ENCODE peak calls at places on chromosome 7, in six cellular contexts. V is K562, G is HepG2, Q is A549, A is upper lobe of left lung, B is GM12878. F is an unnamed sample.

GRCh38 chr7:157738064-157738460 is 401.3 kb downstream of the DNAJB6 start:
- ATAC-seq in A (no peak), B (no peak), Q (peak; percentile 40), G (peak; percentile 48), V (no peak), F (peak; percentile 36)

GRCh38 chr7:24786941-24787340 is 29.7 kb upstream of the GSDME start:
- ATAC-seq in B (peak; percentile 78), G (no peak), V (peak; percentile 35), Q (peak; percentile 94), A (no peak), F (no peak)

GRCh38 chr7:82163586-82163985 is 280.0 kb downstream of the CACNA2D1 start:
- ATAC-seq in G (no peak), A (no peak), B (no peak), V (no peak), Q (no peak), F (no peak)

GRCh38 chr7:132337450-132338080 is 238.7 kb downstream of the PLXNA4 start:
- ATAC-seq in V (no peak), G (no peak), Q (no peak), B (no peak), A (no peak), F (no peak)

GRCh38 chr7:134669845-134670373 is 23.3 kb downstream of the BPGM start:
- ATAC-seq in G (no peak), Q (peak; percentile 94), A (peak; percentile 77), B (peak; percentile 69), V (peak; percentile 87), F (peak; percentile 43)

GRCh38 chr7:31699050-31699449 is 12.0 kb downstream of the PPP1R17 start:
- ATAC-seq in B (peak; percentile 55), V (no peak), G (no peak), A (no peak), Q (no peak), F (no peak)

GRCh38 chr7:11605749-11606148 is 226.2 kb downstream of the THSD7A start:
- ATAC-seq in B (no peak), Q (no peak), G (no peak), A (no peak), V (no peak), F (peak; percentile 69)

GRCh38 chr7:148712610-148713330 is 14.1 kb downstream of the CUL1 start:
- ATAC-seq in Q (no peak), B (peak; percentile 79), G (no peak), A (peak; percentile 71), V (peak; percentile 2), F (no peak)

GRCh38 chr7:140494877-140495276 is 15.6 kb upstream of the MKRN1 start:
- ATAC-seq in V (no peak), Q (no peak), A (no peak), B (no peak), G (peak; percentile 68), F (peak; percentile 51)

GRCh38 chr7:144468990-144469732 is 65.7 kb upstream of the NOBOX start:
- ATAC-seq in G (no peak), B (no peak), Q (no peak), V (no peak), A (peak; percentile 76), F (peak; percentile 50)

GRCh38 chr7:139043823-139044812 is 8.3 kb upstream of the ZC3HAV1L start:
- ATAC-seq in G (no peak), Q (peak; percentile 47), V (peak; percentile 93), A (no peak), B (peak; percentile 29), F (no peak)

GRCh38 chr7:23275906-23276305 is 23.2 kb upstream of the MALSU1 start:
- ATAC-seq in G (no peak), Q (no peak), A (no peak), B (no peak), V (no peak), F (no peak)

GRCh38 chr7:23272275-23272674 is 25.7 kb downstream of the GPNMB start:
- ATAC-seq in B (no peak), G (no peak), Q (no peak), V (no peak), A (no peak), F (no peak)

GRCh38 chr7:23276947-23277346 is 22.2 kb upstream of the MALSU1 start:
- ATAC-seq in B (peak; percentile 7), G (no peak), Q (no peak), V (peak; percentile 7), A (no peak), F (no peak)

GRCh38 chr7:23276381-23276780 is 22.8 kb upstream of the MALSU1 start:
- ATAC-seq in A (no peak), B (peak; percentile 37), G (peak; percentile 36), V (peak; percentile 62), Q (peak; percentile 20), F (no peak)

GRCh38 chr7:23273141-23273599 is 26.0 kb upstream of the MALSU1 start:
- ATAC-seq in Q (peak; percentile 97), B (peak; percentile 98), A (peak; percentile 94), G (peak; percentile 98), V (peak; percentile 96), F (peak; percentile 74)
- TF ChIP-seq POLR2A in Q (no peak), B (peak; percentile 39), A (no peak), G (no peak), V (no peak), F (no peak)

GRCh38 chr7:2981103-2981480 is 62.6 kb downstream of the CARD11 start:
- ATAC-seq in V (no peak), Q (no peak), A (no peak), B (no peak), G (no peak), F (no peak)
- H3K4me1 ChIP-seq in V (peaks cover 12% of the 10 kb centered on the region), Q (no peaks in the 10 kb centered on the region), A (peaks cover 16% of the 10 kb centered on the region), B (peaks cover 44% of the 10 kb centered on the region), G (peaks cover 5% of the 10 kb centered on the region), F (no peaks in the 10 kb centered on the region)

GRCh38 chr7:121529003-121529402 is 132.9 kb upstream of the FAM3C start:
- ATAC-seq in B (no peak), Q (no peak), G (no peak), V (no peak), A (no peak), F (no peak)

GRCh38 chr7:121521681-121522405 is 125.7 kb upstream of the FAM3C start:
- ATAC-seq in G (no peak), Q (no peak), A (no peak), B (peak; percentile 42), V (no peak), F (no peak)

GRCh38 chr7:121519548-121520521 is 123.7 kb upstream of the FAM3C start:
- ATAC-seq in B (peak; percentile 74), A (no peak), V (peak; percentile 59), Q (no peak), G (no peak), F (peak; percentile 56)

GRCh38 chr7:121530251-121531174 is 134.4 kb upstream of the FAM3C start:
- ATAC-seq in B (peak; percentile 98), Q (peak; percentile 74), G (peak; percentile 63), V (peak; percentile 68), A (peak; percentile 34), F (peak; percentile 50)

DNA sequence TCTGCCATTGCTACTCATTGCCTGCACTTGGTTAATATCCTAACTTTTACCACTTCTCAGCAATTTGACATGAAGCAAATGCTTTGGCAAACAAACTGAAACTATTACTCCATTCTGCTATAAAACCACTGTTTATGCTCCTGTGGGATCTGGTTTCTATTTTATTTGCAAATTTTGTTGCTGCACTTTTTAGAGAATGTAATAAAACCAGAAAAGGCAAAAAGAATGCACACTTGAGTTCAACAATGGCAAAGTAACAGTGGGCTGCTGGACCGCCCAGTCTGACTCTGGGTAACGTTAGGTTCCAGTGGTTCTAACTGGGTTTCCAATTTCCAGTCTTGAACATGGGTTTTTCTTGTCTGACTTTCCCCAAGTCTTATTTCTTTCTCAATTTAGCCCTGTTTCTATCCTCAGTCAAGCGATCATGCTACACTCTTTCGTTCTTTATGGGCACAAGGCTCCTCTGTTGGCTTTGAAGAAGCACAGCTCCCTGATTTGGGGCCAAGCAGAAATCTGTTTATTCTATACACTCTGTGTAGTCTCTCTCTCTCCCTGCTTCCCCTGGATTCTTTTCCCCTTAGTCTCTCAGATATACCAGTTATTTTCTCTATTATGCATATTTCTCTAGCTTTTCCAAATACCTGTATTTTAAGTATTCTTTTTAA is 129.2 kb upstream of the FAM3C start:
- ATAC-seq in V (no peak), G (no peak), A (no peak), B (no peak), Q (no peak), F (no peak)
- TF ChIP-seq EP300 in V (no peak), G (no peak), A (no peak), B (no peak), Q (no peak), F (no peak)

DNA sequence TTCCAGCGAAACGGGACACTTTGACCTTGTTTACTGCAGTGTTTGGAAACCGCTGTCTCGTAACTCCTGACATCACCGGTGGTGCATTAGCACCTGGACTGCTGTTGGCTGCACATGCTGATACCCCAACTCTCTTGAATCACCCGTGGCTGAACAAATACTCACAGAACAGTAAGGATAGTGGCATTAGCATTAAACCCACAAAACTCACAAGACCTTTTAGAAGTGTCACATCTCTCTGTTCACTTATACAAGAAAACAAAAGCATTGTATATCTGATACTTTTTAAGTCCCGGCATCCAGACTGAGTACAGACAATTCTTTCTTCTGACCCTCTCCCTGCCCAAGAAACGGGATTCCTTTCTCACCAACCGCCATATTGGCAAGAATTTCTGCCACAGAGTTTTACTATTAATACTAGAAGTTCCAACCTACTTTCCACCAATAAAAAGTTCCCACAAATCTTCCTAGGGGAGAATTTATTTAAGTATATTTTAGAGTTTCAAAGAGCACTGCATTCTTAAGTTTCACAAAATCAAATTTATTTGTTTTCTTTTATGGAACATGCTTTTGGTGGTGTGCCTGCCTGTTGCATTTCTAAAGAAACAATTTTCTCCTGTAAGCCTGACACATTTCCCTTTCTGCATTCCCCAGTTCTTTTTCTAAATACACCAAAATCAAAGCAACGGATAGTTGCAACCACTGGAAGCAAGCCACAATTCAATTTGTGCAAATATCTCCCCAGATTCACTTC is 208.4 kb upstream of the KLF14 start:
- ATAC-seq in A (no peak), G (peak; percentile 72), Q (peak; percentile 45), B (no peak), V (peak; percentile 81), F (peak; percentile 57)
- TF ChIP-seq POLR2A in A (no peak), G (no peak), Q (no peak), B (no peak), V (no peak), F (no peak)

GRCh38 chr7:101122933-101123702 is 3.8 kb upstream of the SERPINE1 start:
- ATAC-seq in G (peak; percentile 3), A (no peak), B (no peak), V (no peak), Q (no peak), F (no peak)
- H3K4me1 ChIP-seq in G (peaks cover 86% of the 10 kb centered on the region), A (peaks cover 73% of the 10 kb centered on the region), B (peaks cover 26% of the 10 kb centered on the region), V (peaks cover 28% of the 10 kb centered on the region), Q (peaks cover 79% of the 10 kb centered on the region), F (peaks cover 35% of the 10 kb centered on the region)

F was measured in gastroesophageal sphincter.